ENCODE peak calls at places on chromosomes 1 and 21, in four cellular contexts. W, F, A and J are unnamed samples.

GRCh38 chr1:65344171-65344570 is 34.8 kb downstream of the DNAJC6 start:
- DNase-seq in A (no peak), F (no peak), W (no peak), J (no peak)

GRCh38 chr1:29539971-29540370 is 303.6 kb downstream of the PTPRU start:
- DNase-seq in W (no peak), A (no peak), F (no peak), J (no peak)

GRCh38 chr1:205284420-205285144 is 37.0 kb downstream of the NUAK2 start:
- DNase-seq in F (no peak), A (peak), W (peak), J (peak)

GRCh38 chr21:34673006-34673405 is 4.2 kb downstream of the CLIC6 start:
- DNase-seq in A (no peak), F (no peak), W (no peak), J (no peak)

GRCh38 chr1:164320780-164321683 is 238.0 kb upstream of the PBX1 start:
- DNase-seq in W (no peak), F (no peak), A (no peak), J (peak)

GRCh38 chr21:43304621-43305335 is 122.2 kb downstream of the SIK1 start:
- DNase-seq in F (no peak), A (no peak), W (no peak), J (no peak)

GRCh38 chr21:29256125-29256895 is 42.4 kb upstream of the BACH1 start:
- DNase-seq in A (no peak), W (no peak), F (no peak), J (no peak)

GRCh38 chr1:89734437-89734836 is 86.4 kb upstream of the LRRC8D start:
- DNase-seq in A (no peak), F (no peak), W (no peak), J (no peak)

GRCh38 chr1:23114424-23115079 is 54.1 kb downstream of the LUZP1 start:
- DNase-seq in F (no peak), A (peak), W (no peak), J (no peak)

GRCh38 chr1:170340259-170340658 is 191.7 kb upstream of the GORAB start:
- DNase-seq in W (no peak), A (no peak), F (no peak), J (no peak)

GRCh38 chr1:165896277-165896676 is 68.9 kb downstream of the UCK2 start:
- DNase-seq in F (no peak), A (no peak), W (no peak), J (no peak)

GRCh38 chr1:90834354-90835171 is 117.5 kb upstream of the BARHL2 start:
- DNase-seq in W (peak), A (no peak), F (no peak), J (no peak)

GRCh38 chr1:6030547-6031261 is 15.0 kb upstream of the KCNAB2 start:
- DNase-seq in A (no peak), F (no peak), W (no peak), J (no peak)

GRCh38 chr21:33811147-33812024 is 104.2 kb downstream of the ATP5PO start:
- DNase-seq in A (no peak), F (no peak), W (no peak), J (no peak)

GRCh38 chr1:25562101-25562927 is 18.9 kb downstream of the LDLRAP1 start:
- DNase-seq in W (no peak), F (peak), A (peak), J (no peak)

GRCh38 chr1:232385221-232385620 is 244.7 kb downstream of the SIPA1L2 start:
- DNase-seq in A (no peak), F (no peak), W (no peak), J (no peak)

GRCh38 chr1:26350701-26351590 is 3.0 kb downstream of the CRYBG2 start:
- DNase-seq in F (no peak), A (no peak), W (no peak), J (no peak)

GRCh38 chr1:40224040-40224439 is 23.7 kb upstream of the TMCO2 start:
- DNase-seq in F (no peak), A (no peak), W (no peak), J (no peak)

GRCh38 chr1:240194120-240194519 is 102.4 kb downstream of the FMN2 start:
- DNase-seq in A (no peak), F (no peak), W (no peak), J (no peak)

GRCh38 chr1:166814611-166815010 is 24.7 kb upstream of the POGK start:
- DNase-seq in A (no peak), W (no peak), F (no peak), J (no peak)

GRCh38 chr1:180213401-180214177 is 16.5 kb upstream of the LHX4 start:
- DNase-seq in W (no peak), A (peak), F (peak), J (no peak)

GRCh38 chr1:76262591-76262990 is 188.0 kb downstream of the ST6GALNAC3 start:
- DNase-seq in A (no peak), W (no peak), F (no peak), J (no peak)

GRCh38 chr1:206631085-206631509 is 4.2 kb upstream of the DYRK3 start:
- DNase-seq in F (peak), A (peak), W (peak), J (peak)

GRCh38 chr1:92479587-92479986 is 7.1 kb downstream of the GFI1 start:
- DNase-seq in F (no peak), A (no peak), W (no peak), J (no peak)

GRCh38 chr1:232621050-232621449 is 8.9 kb downstream of the SIPA1L2 start:
- DNase-seq in F (no peak), A (no peak), W (no peak), J (no peak)

GRCh38 chr1:27563407-27564263 is 40.3 kb downstream of the AHDC1 start:
- DNase-seq in F (no peak), W (no peak), A (peak), J (no peak)

GRCh38 chr1:64842244-64842643 is 97.4 kb downstream of the RAVER2 start:
- DNase-seq in F (no peak), A (no peak), W (no peak), J (no peak)

GRCh38 chr1:167198518-167199133 is 22.1 kb upstream of the POU2F1 start:
- DNase-seq in F (no peak), A (no peak), W (no peak), J (no peak)

GRCh38 chr1:2414297-2414958 is 2.1 kb upstream of the PEX10 start:
- DNase-seq in A (peak), W (peak), F (peak), J (peak)

GRCh38 chr1:205706601-205707502 is 26.5 kb upstream of the SLC45A3 start:
- DNase-seq in A (no peak), F (no peak), W (no peak), J (no peak)

GRCh38 chr1:165612062-165612461 is 19.0 kb upstream of the MGST3 start:
- DNase-seq in W (no peak), F (no peak), A (no peak), J (no peak)

GRCh38 chr1:246210751-246211150 is 296.3 kb downstream of the SMYD3 start:
- DNase-seq in F (no peak), W (no peak), A (no peak), J (peak)

GRCh38 chr1:161207173-161207572 is 5.0 kb downstream of the NDUFS2 start:
- DNase-seq in F (no peak), W (no peak), A (no peak), J (no peak)

GRCh38 chr1:208047975-208048374 is 137.1 kb upstream of the CD34 start:
- DNase-seq in A (no peak), W (no peak), F (no peak), J (no peak)

GRCh38 chr1:243940451-243940850 is 90.4 kb upstream of the AKT3 start:
- DNase-seq in A (no peak), F (no peak), W (no peak), J (no peak)

GRCh38 chr1:200147094-200147493 is 119.6 kb downstream of the NR5A2 start:
- DNase-seq in A (no peak), F (no peak), W (no peak), J (no peak)

GRCh38 chr1:33152685-33153432 is 29.0 kb downstream of the TRIM62 start:
- DNase-seq in A (no peak), F (no peak), W (no peak), J (peak)

GRCh38 chr1:81551942-81552341 is 248.8 kb upstream of the ADGRL2 start:
- DNase-seq in A (no peak), F (no peak), W (no peak), J (no peak)

GRCh38 chr1:81554534-81554933 is 246.2 kb upstream of the ADGRL2 start:
- DNase-seq in A (no peak), F (no peak), W (no peak), J (no peak)

GRCh38 chr1:81553503-81553902 is 247.2 kb upstream of the ADGRL2 start:
- DNase-seq in A (no peak), F (no peak), W (no peak), J (no peak)

GRCh38 chr1:81556968-81557367 is 243.8 kb upstream of the ADGRL2 start:
- DNase-seq in A (no peak), W (no peak), F (no peak), J (no peak)

DNA sequence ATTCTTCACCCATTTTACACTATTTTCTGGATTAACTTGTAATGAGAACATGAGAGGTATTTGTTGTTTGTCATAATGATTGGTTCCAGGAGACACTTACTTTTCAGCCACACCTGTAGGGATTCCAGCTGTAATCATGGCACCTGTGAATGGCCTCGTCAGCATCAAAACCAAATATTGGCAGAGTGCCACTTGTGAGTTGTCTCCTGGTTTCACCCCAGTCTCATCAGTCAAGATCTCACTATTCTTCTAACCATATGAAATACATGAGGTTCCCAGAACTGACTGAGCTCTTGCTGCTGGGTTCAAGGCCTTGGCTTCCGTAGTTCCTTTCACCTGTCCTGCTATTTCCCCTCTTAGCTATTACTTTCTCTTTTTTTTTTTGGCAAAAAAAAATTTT is 246.6 kb upstream of the ADGRL2 start:
- DNase-seq in A (no peak), F (no peak), W (no peak), J (no peak)
- TF ChIP-seq FOXM1 in A (no peak), F (no peak), W (no peak), J (no peak)

GRCh38 chr1:184542291-184542690 is 155.5 kb downstream of the C1orf21 start:
- DNase-seq in F (no peak), W (no peak), A (no peak), J (no peak)

GRCh38 chr1:184541537-184542152 is 154.8 kb downstream of the C1orf21 start:
- DNase-seq in A (no peak), W (no peak), F (no peak), J (no peak)

DNA sequence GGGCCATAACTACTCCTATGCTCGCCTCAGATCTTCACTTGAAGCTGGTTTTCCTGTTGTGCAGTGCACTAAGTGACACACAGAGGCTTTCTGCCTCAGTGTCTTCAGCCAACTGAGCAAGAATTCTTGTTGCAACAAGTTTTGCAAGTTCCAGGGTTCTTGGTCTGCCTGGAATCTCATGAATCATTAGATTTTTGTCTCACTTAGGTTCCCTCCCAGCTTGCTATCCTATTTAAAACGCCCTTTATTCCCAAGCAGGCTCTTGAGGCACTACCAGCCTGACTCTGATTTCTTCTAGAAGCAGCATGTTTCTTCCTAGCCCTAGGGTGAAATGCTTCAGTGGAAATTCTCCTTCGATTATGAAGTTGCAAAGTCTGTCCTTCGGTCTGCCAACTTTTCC is 158.8 kb downstream of the C1orf21 start:
- DNase-seq in A (no peak), F (no peak), W (no peak), J (no peak)
- TF ChIP-seq FOXM1 in A (no peak), F (no peak), W (no peak), J (no peak)

GRCh38 chr1:93707956-93708355 is 26.3 kb upstream of the BCAR3 start:
- DNase-seq in W (no peak), F (peak), A (no peak), J (no peak)
- TF ChIP-seq FOXM1 in W (no peak), F (peak), A (no peak), J (no peak)

DNA sequence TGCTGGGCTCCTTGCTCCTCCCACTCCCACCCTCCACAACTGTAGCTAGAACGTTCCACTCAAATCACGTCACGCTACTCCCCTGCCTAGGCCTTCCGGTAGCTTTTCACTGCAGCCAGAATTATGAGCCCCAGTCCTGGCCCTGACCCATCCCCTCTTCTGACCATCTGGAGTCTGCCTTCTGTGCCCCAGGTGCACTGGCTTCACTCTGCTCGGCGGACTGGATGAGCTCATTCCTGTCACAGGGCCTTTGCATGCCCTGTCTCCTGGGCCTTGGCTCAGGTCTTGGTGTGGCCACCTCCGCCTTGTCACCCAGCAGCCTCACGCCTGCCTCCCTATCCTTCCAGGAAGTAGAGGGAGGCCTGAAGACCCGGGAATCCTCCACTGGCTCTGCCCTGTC is 62.5 kb upstream of the ACTL8 start:
- DNase-seq in A (no peak), F (no peak), W (no peak), J (no peak)
- TF ChIP-seq FOXM1 in A (no peak), F (no peak), W (no peak), J (no peak)

GRCh38 chr1:224696891-224697765 is 81.0 kb downstream of the CNIH3 start:
- DNase-seq in A (no peak), W (no peak), F (no peak), J (no peak)
- TF ChIP-seq FOXM1 in A (no peak), W (no peak), F (no peak), J (no peak)

GRCh38 chr21:45747802-45748445 is 104.4 kb downstream of the PCBP3 start:
- DNase-seq in W (no peak), F (no peak), A (no peak), J (peak)
- TF ChIP-seq FOXM1 in W (no peak), F (no peak), A (no peak), J (peak)

GRCh38 chr1:8681911-8682310 is 135.5 kb downstream of the RERE start:
- DNase-seq in A (no peak), F (no peak), W (no peak), J (no peak)
- TF ChIP-seq FOXM1 in A (no peak), F (no peak), W (no peak), J (no peak)